ENCODE peak calls at places on chromosomes 13 and 19, in seven cellular contexts. One of them, this sample, is unnamed.
A peak's percentile ranks its signal among the peaks of the same experiment; 100 is the strongest.

GRCh38 chr13:113288880-113289279 is 8.2 kb upstream of the LAMP1 start:
- DNase-seq in ecto neural progenitor cell: no peak
- DNase-seq in COR-L47: no peak
- DNase-seq in OCI-LY7: no peak
- DNase-seq in NCI-H748 treated with DMSO at 0.1 percent for 48 hours: no peak
- DNase-seq in left colon: no peak
- DNase-seq in DMS153: no peak
- DNase-seq in this sample: no peak

GRCh38 chr13:49784886-49785570 is 7.5 kb downstream of the KPNA3 start:
- DNase-seq in ecto neural progenitor cell: no peak
- DNase-seq in COR-L47: no peak
- DNase-seq in OCI-LY7: no peak
- DNase-seq in NCI-H748 treated with DMSO at 0.1 percent for 48 hours: no peak
- DNase-seq in left colon: no peak
- DNase-seq in DMS153: no peak
- DNase-seq in this sample: no peak

GRCh38 chr19:17873661-17874422 is 2.1 kb downstream of the SLC5A5 start:
- DNase-seq in ecto neural progenitor cell: peak; percentile 89
- DNase-seq in COR-L47: no peak
- DNase-seq in OCI-LY7: peak; percentile 78
- DNase-seq in NCI-H748 treated with DMSO at 0.1 percent for 48 hours: peak; percentile 6
- DNase-seq in left colon: peak; percentile 43
- DNase-seq in DMS153: no peak
- DNase-seq in this sample: peak; percentile 79

GRCh38 chr13:75550159-75550567 is 572 bp downstream of the UCHL3 start:
- DNase-seq in ecto neural progenitor cell: no peak
- DNase-seq in COR-L47: peak; percentile 37
- DNase-seq in OCI-LY7: peak; percentile 32
- DNase-seq in NCI-H748 treated with DMSO at 0.1 percent for 48 hours: peak; percentile 39
- DNase-seq in left colon: peak; percentile 45
- DNase-seq in DMS153: no peak
- DNase-seq in this sample: no peak

GRCh38 chr13:35481777-35482176 is 5.3 kb upstream of the MAB21L1 start:
- DNase-seq in ecto neural progenitor cell: no peak
- DNase-seq in COR-L47: no peak
- DNase-seq in OCI-LY7: no peak
- DNase-seq in NCI-H748 treated with DMSO at 0.1 percent for 48 hours: no peak
- DNase-seq in left colon: no peak
- DNase-seq in DMS153: no peak
- DNase-seq in this sample: no peak

GRCh38 chr19:50835785-50836542 is 2.6 kb upstream of the KLK15 start:
- DNase-seq in ecto neural progenitor cell: peak; percentile 85
- DNase-seq in COR-L47: peak; percentile 70
- DNase-seq in OCI-LY7: peak; percentile 65
- DNase-seq in NCI-H748 treated with DMSO at 0.1 percent for 48 hours: peak; percentile 72
- DNase-seq in left colon: peak; percentile 80
- DNase-seq in DMS153: peak; percentile 88
- DNase-seq in this sample: peak; percentile 85

GRCh38 chr19:53595510-53595867 is 36.3 kb upstream of the DPRX start:
- DNase-seq in ecto neural progenitor cell: no peak
- DNase-seq in COR-L47: no peak
- DNase-seq in OCI-LY7: no peak
- DNase-seq in NCI-H748 treated with DMSO at 0.1 percent for 48 hours: no peak
- DNase-seq in left colon: no peak
- DNase-seq in DMS153: no peak
- DNase-seq in this sample: no peak

GRCh38 chr19:50427997-50428425 is 4.7 kb upstream of the MYBPC2 start:
- DNase-seq in ecto neural progenitor cell: peak; percentile 73
- DNase-seq in COR-L47: no peak
- DNase-seq in OCI-LY7: peak; percentile 39
- DNase-seq in NCI-H748 treated with DMSO at 0.1 percent for 48 hours: no peak
- DNase-seq in left colon: peak; percentile 89
- DNase-seq in DMS153: no peak
- DNase-seq in this sample: peak; percentile 81

GRCh38 chr13:27821566-27821965 is 29.3 kb downstream of the GSX1 start:
- DNase-seq in ecto neural progenitor cell: no peak
- DNase-seq in COR-L47: no peak
- DNase-seq in OCI-LY7: no peak
- DNase-seq in NCI-H748 treated with DMSO at 0.1 percent for 48 hours: no peak
- DNase-seq in left colon: no peak
- DNase-seq in DMS153: no peak
- DNase-seq in this sample: no peak

GRCh38 chr13:73082471-73082870 is 23.7 kb downstream of the KLF5 start:
- DNase-seq in ecto neural progenitor cell: no peak
- DNase-seq in COR-L47: no peak
- DNase-seq in OCI-LY7: no peak
- DNase-seq in NCI-H748 treated with DMSO at 0.1 percent for 48 hours: no peak
- DNase-seq in left colon: no peak
- DNase-seq in DMS153: no peak
- DNase-seq in this sample: no peak

GRCh38 chr19:13068064-13068807 is 34.4 kb downstream of the LYL1 start:
- DNase-seq in ecto neural progenitor cell: no peak
- DNase-seq in COR-L47: no peak
- DNase-seq in OCI-LY7: no peak
- DNase-seq in NCI-H748 treated with DMSO at 0.1 percent for 48 hours: no peak
- DNase-seq in left colon: no peak
- DNase-seq in DMS153: no peak
- DNase-seq in this sample: no peak

GRCh38 chr13:27183561-27184147 is 12.0 kb upstream of the USP12 start:
- DNase-seq in ecto neural progenitor cell: no peak
- DNase-seq in COR-L47: no peak
- DNase-seq in OCI-LY7: no peak
- DNase-seq in NCI-H748 treated with DMSO at 0.1 percent for 48 hours: no peak
- DNase-seq in left colon: no peak
- DNase-seq in DMS153: no peak
- DNase-seq in this sample: no peak

GRCh38 chr13:67520886-67521285 is 290.8 kb upstream of the PCDH9 start:
- DNase-seq in ecto neural progenitor cell: no peak
- DNase-seq in COR-L47: no peak
- DNase-seq in OCI-LY7: no peak
- DNase-seq in NCI-H748 treated with DMSO at 0.1 percent for 48 hours: no peak
- DNase-seq in left colon: no peak
- DNase-seq in DMS153: no peak
- DNase-seq in this sample: no peak

GRCh38 chr19:1408300-1409203 is 1.2 kb downstream of the DAZAP1 start:
- DNase-seq in ecto neural progenitor cell: peak; percentile 71
- DNase-seq in COR-L47: no peak
- DNase-seq in OCI-LY7: peak; percentile 64
- DNase-seq in NCI-H748 treated with DMSO at 0.1 percent for 48 hours: no peak
- DNase-seq in left colon: no peak
- DNase-seq in DMS153: no peak
- DNase-seq in this sample: peak; percentile 62

GRCh38 chr13:113207890-113208423 is 512 bp downstream of the PCID2 start:
- DNase-seq in ecto neural progenitor cell: peak; percentile 76
- DNase-seq in COR-L47: peak; percentile 17
- DNase-seq in OCI-LY7: no peak
- DNase-seq in NCI-H748 treated with DMSO at 0.1 percent for 48 hours: peak; percentile 13
- DNase-seq in left colon: peak; percentile 34
- DNase-seq in DMS153: no peak
- DNase-seq in this sample: no peak

GRCh38 chr19:10643166-10643967 is 10.8 kb upstream of the ILF3 start:
- DNase-seq in ecto neural progenitor cell: no peak
- DNase-seq in COR-L47: no peak
- DNase-seq in OCI-LY7: no peak
- DNase-seq in NCI-H748 treated with DMSO at 0.1 percent for 48 hours: no peak
- DNase-seq in left colon: no peak
- DNase-seq in DMS153: no peak
- DNase-seq in this sample: no peak

GRCh38 chr13:112579310-112579843 is 8.6 kb downstream of the TUBGCP3 start:
- DNase-seq in ecto neural progenitor cell: no peak
- DNase-seq in COR-L47: no peak
- DNase-seq in OCI-LY7: no peak
- DNase-seq in NCI-H748 treated with DMSO at 0.1 percent for 48 hours: no peak
- DNase-seq in left colon: no peak
- DNase-seq in DMS153: no peak
- DNase-seq in this sample: no peak

GRCh38 chr19:29671393-29672076 is 6.3 kb downstream of the PLEKHF1 start:
- DNase-seq in ecto neural progenitor cell: no peak
- DNase-seq in COR-L47: no peak
- DNase-seq in OCI-LY7: peak; percentile 34
- DNase-seq in NCI-H748 treated with DMSO at 0.1 percent for 48 hours: peak; percentile 16
- DNase-seq in left colon: no peak
- DNase-seq in DMS153: no peak
- DNase-seq in this sample: peak; percentile 84

GRCh38 chr19:13043285-13043684 is 48.0 kb downstream of the NFIX start:
- DNase-seq in ecto neural progenitor cell: no peak
- DNase-seq in COR-L47: no peak
- DNase-seq in OCI-LY7: peak; percentile 19
- DNase-seq in NCI-H748 treated with DMSO at 0.1 percent for 48 hours: no peak
- DNase-seq in left colon: no peak
- DNase-seq in DMS153: peak; percentile 54
- DNase-seq in this sample: no peak

GRCh38 chr13:78121459-78122348 is 203.1 kb upstream of the EDNRB start:
- DNase-seq in ecto neural progenitor cell: no peak
- DNase-seq in COR-L47: peak; percentile 42
- DNase-seq in OCI-LY7: peak; percentile 65
- DNase-seq in NCI-H748 treated with DMSO at 0.1 percent for 48 hours: peak; percentile 69
- DNase-seq in left colon: no peak
- DNase-seq in DMS153: peak; percentile 8
- DNase-seq in this sample: peak; percentile 4

GRCh38 chr13:64078025-64078424 is 2662.4 kb upstream of the PCDH20 start:
- DNase-seq in ecto neural progenitor cell: no peak
- DNase-seq in COR-L47: no peak
- DNase-seq in OCI-LY7: no peak
- DNase-seq in NCI-H748 treated with DMSO at 0.1 percent for 48 hours: no peak
- DNase-seq in left colon: no peak
- DNase-seq in DMS153: no peak
- DNase-seq in this sample: no peak

GRCh38 chr13:60620611-60621395 is 223.8 kb downstream of the TDRD3 start:
- DNase-seq in ecto neural progenitor cell: no peak
- DNase-seq in COR-L47: no peak
- DNase-seq in OCI-LY7: no peak
- DNase-seq in NCI-H748 treated with DMSO at 0.1 percent for 48 hours: no peak
- DNase-seq in left colon: no peak
- DNase-seq in DMS153: no peak
- DNase-seq in this sample: no peak

GRCh38 chr19:535017-535835 is 3.7 kb downstream of the CDC34 start:
- DNase-seq in ecto neural progenitor cell: no peak
- DNase-seq in COR-L47: no peak
- DNase-seq in OCI-LY7: no peak
- DNase-seq in NCI-H748 treated with DMSO at 0.1 percent for 48 hours: no peak
- DNase-seq in left colon: no peak
- DNase-seq in DMS153: no peak
- DNase-seq in this sample: no peak

GRCh38 chr19:34732548-34733255 is 1.3 kb upstream of the ZNF181 start:
- DNase-seq in ecto neural progenitor cell: no peak
- DNase-seq in COR-L47: peak; percentile 27
- DNase-seq in OCI-LY7: peak; percentile 18
- DNase-seq in NCI-H748 treated with DMSO at 0.1 percent for 48 hours: no peak
- DNase-seq in left colon: peak; percentile 32
- DNase-seq in DMS153: no peak
- DNase-seq in this sample: no peak

This sample was measured in GM06990.